ENCODE peak calls at places on chromosomes 5 and 9, in four cellular contexts. G, V, K and Q are unnamed samples.
A peak's percentile ranks its signal among the peaks of the same experiment; 100 is the strongest.

GRCh38 chr5:151917931-151918330 is 6.7 kb downstream of the GLRA1 start:
- DNase-seq in K (no peak), G (no peak), V (no peak), Q (no peak)

GRCh38 chr5:76402251-76402879 is 720 bp upstream of the IQGAP2 start:
- DNase-seq in V (peak; percentile 52), G (no peak), K (peak; percentile 84), Q (no peak)

GRCh38 chr5:175797521-175798038 is 73.8 kb upstream of the CPLX2 start:
- DNase-seq in V (no peak), K (no peak), G (no peak), Q (no peak)

GRCh38 chr9:122286764-122287163 is 22.1 kb downstream of the MRRF start:
- DNase-seq in V (no peak), K (no peak), G (no peak), Q (no peak)

GRCh38 chr5:175921066-175921730 is 46.9 kb downstream of the THOC3 start:
- DNase-seq in V (no peak), G (no peak), K (no peak), Q (no peak)

GRCh38 chr5:172440486-172440885 is 13.8 kb downstream of the SH3PXD2B start:
- DNase-seq in G (no peak), V (no peak), K (no peak), Q (no peak)

GRCh38 chr5:69078921-69079537 is 14.8 kb upstream of the SLC30A5 start:
- DNase-seq in G (no peak), K (no peak), V (peak; percentile 45), Q (no peak)

GRCh38 chr9:98328770-98329169 is 73.3 kb upstream of the TBC1D2 start:
- DNase-seq in V (no peak), G (no peak), K (peak; percentile 32), Q (no peak)

GRCh38 chr5:158609729-158610128 is 490.0 kb downstream of the EBF1 start:
- DNase-seq in G (no peak), V (no peak), K (no peak), Q (no peak)

GRCh38 chr5:54758038-54758437 is 227.4 kb downstream of the ESM1 start:
- DNase-seq in V (no peak), K (no peak), G (no peak), Q (no peak)

GRCh38 chr5:123803359-123803758 is 291.4 kb downstream of the CSNK1G3 start:
- DNase-seq in G (no peak), K (no peak), V (no peak), Q (no peak)

GRCh38 chr9:88772602-88773001 is 218.7 kb upstream of the S1PR3 start:
- DNase-seq in G (no peak), V (no peak), K (no peak), Q (no peak)

GRCh38 chr5:14110680-14111079 is 32.5 kb upstream of the TRIO start:
- DNase-seq in K (no peak), G (no peak), V (no peak), Q (no peak)

GRCh38 chr5:176652136-176652535 is 4.9 kb downstream of the TSPAN17 start:
- DNase-seq in G (no peak), V (no peak), K (no peak), Q (no peak)

GRCh38 chr5:154410786-154411185 is 35.0 kb upstream of the SAP30L start:
- DNase-seq in K (peak; percentile 50), G (no peak), V (no peak), Q (no peak)

GRCh38 chr5:91128604-91129003 is 254.5 kb downstream of the ARRDC3 start:
- DNase-seq in K (no peak), G (no peak), V (no peak), Q (no peak)

GRCh38 chr5:66643383-66643782 is 47.2 kb downstream of the MAST4 start:
- DNase-seq in V (no peak), K (no peak), G (no peak), Q (no peak)

GRCh38 chr5:909086-909485 is 16.4 kb downstream of the TRIP13 start:
- DNase-seq in V (peak; percentile 4), K (peak; percentile 74), G (no peak), Q (peak; percentile 5)

DNA sequence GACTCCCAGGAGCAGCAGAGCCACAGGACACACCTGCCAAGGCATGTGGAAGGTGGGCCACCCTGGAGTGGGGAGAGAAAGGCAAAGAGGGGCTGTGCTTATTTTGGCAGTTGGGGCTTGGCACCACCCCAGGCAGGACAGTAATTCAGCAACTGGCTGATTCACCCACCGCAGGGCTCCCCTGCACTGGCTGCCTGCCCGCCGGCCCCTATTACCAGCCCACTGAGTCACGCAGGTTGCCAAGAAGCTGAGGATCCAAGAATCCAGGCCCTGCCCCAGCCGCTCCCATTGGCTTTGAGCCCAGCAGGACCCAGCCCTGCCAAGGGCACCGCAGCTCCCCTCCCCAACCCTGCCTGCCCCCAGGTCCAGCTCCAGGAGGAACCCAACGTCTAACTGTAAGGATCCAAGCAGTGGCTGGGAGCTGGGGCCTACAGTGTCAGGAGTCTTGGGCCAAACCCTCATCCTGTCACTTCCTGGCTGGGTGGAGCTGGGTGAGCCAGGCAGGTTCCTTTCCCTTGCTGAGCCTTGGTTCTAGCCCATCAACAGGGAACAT is 14.2 kb upstream of the RALGDS start:
- DNase-seq in V (peak; percentile 84), G (peak; percentile 81), K (peak; percentile 95), Q (peak; percentile 86)
- TF ChIP-seq POLR2A in V (no peak), G (no peak), K (no peak), Q (no peak)

GRCh38 chr5:127011961-127012644 is 18.3 kb downstream of the MARCHF3 start:
- DNase-seq in V (no peak), K (no peak), G (no peak), Q (no peak)
- TF ChIP-seq POLR2A in V (no peak), K (no peak), G (no peak), Q (no peak)

GRCh38 chr5:41822036-41822435 is 48.2 kb downstream of the OXCT1 start:
- DNase-seq in G (no peak), V (no peak), K (no peak), Q (no peak)

GRCh38 chr5:41831155-41831554 is 39.1 kb downstream of the OXCT1 start:
- DNase-seq in V (no peak), G (no peak), K (no peak), Q (no peak)

GRCh38 chr5:41832430-41832829 is 37.8 kb downstream of the OXCT1 start:
- DNase-seq in G (no peak), V (no peak), K (no peak), Q (no peak)

DNA sequence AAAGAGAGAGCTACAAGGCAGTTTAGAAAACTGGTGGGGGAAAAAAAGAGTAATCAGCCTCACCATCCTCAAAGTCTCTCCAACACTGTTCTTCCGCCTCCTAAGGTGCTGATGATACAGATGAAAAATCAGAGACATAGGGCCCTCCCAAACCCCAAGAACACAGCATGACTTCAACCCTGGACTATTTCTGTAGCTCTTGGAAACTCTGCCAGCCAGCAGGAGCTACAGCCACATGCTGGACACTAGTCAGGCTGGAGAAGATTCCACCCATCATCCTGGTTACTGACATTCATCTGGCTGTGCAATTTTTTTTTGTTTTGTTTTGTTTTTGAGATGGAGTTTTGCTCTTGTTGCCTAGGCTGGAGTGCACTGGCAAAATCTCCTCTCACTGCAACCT is 42.4 kb downstream of the OXCT1 start:
- DNase-seq in K (no peak), G (no peak), V (no peak), Q (no peak)
- TF ChIP-seq POLR2A in K (no peak), G (no peak), V (no peak), Q (no peak)

GRCh38 chr9:128633057-128633456 is 23.6 kb downstream of the DYNC2I2 start:
- DNase-seq in K (no peak), G (no peak), V (no peak), Q (no peak)

GRCh38 chr9:128632486-128632885 is 24.2 kb downstream of the DYNC2I2 start:
- DNase-seq in K (no peak), V (no peak), G (no peak), Q (no peak)

GRCh38 chr9:128632066-128632465 is 24.6 kb downstream of the DYNC2I2 start:
- DNase-seq in V (no peak), K (no peak), G (no peak), Q (no peak)

GRCh38 chr9:128629852-128630545 is 26.6 kb downstream of the DYNC2I2 start:
- DNase-seq in G (no peak), K (no peak), V (no peak), Q (no peak)

DNA sequence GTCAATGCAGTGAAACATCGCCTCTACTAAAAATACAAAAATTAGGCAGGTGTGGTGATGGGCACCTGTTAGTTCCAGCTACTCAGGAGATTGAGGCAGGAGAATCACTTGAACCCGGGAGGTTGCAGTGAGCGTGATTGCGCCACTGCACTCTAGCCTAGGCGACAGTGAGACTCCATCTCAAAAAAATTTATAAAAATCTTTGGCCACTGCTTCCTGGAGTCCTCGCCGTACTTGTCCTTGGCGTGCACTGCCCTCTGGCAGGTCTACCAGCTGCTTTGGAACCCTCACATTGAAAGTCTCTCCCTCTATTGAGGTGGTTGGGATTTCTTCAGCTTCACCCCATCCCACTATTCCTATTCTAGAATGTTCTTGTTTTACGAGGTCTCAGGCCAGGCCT is 25.0 kb downstream of the DYNC2I2 start:
- DNase-seq in G (no peak), V (no peak), K (no peak), Q (no peak)
- TF ChIP-seq POLR2A in G (no peak), V (no peak), K (no peak), Q (no peak)

GRCh38 chr5:94283093-94283492 is 335.3 kb downstream of the KIAA0825 start:
- DNase-seq in G (no peak), V (no peak), K (no peak), Q (no peak)
- TF ChIP-seq POLR2A in G (no peak), V (no peak), K (no peak), Q (no peak)

GRCh38 chr9:113592806-113593575 is 129.5 kb downstream of the RGS3 start:
- DNase-seq in K (no peak), V (no peak), G (no peak), Q (no peak)

GRCh38 chr9:113590389-113590788 is 126.9 kb downstream of the RGS3 start:
- DNase-seq in G (no peak), V (no peak), K (no peak), Q (no peak)

GRCh38 chr9:113589890-113590289 is 126.4 kb downstream of the RGS3 start:
- DNase-seq in K (no peak), V (no peak), G (no peak), Q (no peak)

GRCh38 chr9:113591899-113592625 is 128.5 kb downstream of the RGS3 start:
- DNase-seq in G (no peak), V (no peak), K (no peak), Q (no peak)

GRCh38 chr9:113590991-113591898 is 127.7 kb downstream of the RGS3 start:
- DNase-seq in V (peak; percentile 83), G (peak; percentile 90), K (peak; percentile 97), Q (peak; percentile 86)
- TF ChIP-seq POLR2A in V (no peak), G (no peak), K (no peak), Q (no peak)